ENCODE peak calls at places on chromosome 2, in four cellular contexts. R, C, G and M are unnamed samples.

GRCh38 chr2:225177098-225177497 is 134.8 kb upstream of the DOCK10 start:
- DNase-seq in G (no peak), C (peak; percentile 57), R (peak; percentile 81), M (no peak)

GRCh38 chr2:203734276-203734983 is 28.0 kb downstream of the CD28 start:
- DNase-seq in G (no peak), C (no peak), R (no peak), M (no peak)

GRCh38 chr2:17940105-17940630 is 61.7 kb downstream of the KCNS3 start:
- DNase-seq in R (no peak), G (no peak), C (no peak), M (peak; percentile 7)

GRCh38 chr2:154161286-154161685 is 289.6 kb downstream of the GALNT13 start:
- DNase-seq in G (no peak), C (no peak), R (no peak), M (no peak)

GRCh38 chr2:216583157-216583556 is 50.1 kb upstream of the IGFBP2 start:
- DNase-seq in R (no peak), G (no peak), C (peak; percentile 93), M (no peak)

GRCh38 chr2:160126315-160126714 is 63.9 kb upstream of the PLA2R1 start:
- DNase-seq in R (no peak), G (no peak), C (no peak), M (no peak)

GRCh38 chr2:100178085-100178788 is 35.8 kb upstream of the AFF3 start:
- DNase-seq in C (peak; percentile 95), R (no peak), G (no peak), M (peak; percentile 80)

GRCh38 chr2:17962874-17963273 is 84.4 kb downstream of the KCNS3 start:
- DNase-seq in G (no peak), R (no peak), C (peak; percentile 65), M (no peak)

GRCh38 chr2:225452677-225453076 is 53.2 kb downstream of the NYAP2 start:
- DNase-seq in R (no peak), G (no peak), C (no peak), M (no peak)

GRCh38 chr2:29117636-29118303 is 2.6 kb downstream of the CLIP4 start:
- DNase-seq in C (peak; percentile 90), G (no peak), R (no peak), M (peak; percentile 19)

GRCh38 chr2:25109822-25110221 is 58.6 kb downstream of the POMC start:
- DNase-seq in G (no peak), C (peak; percentile 21), R (no peak), M (no peak)

GRCh38 chr2:191036365-191036764 is 22.4 kb upstream of the STAT1 start:
- DNase-seq in C (no peak), R (no peak), G (no peak), M (no peak)

GRCh38 chr2:109128466-109129355 is at the start of gene SH3RF3:
- DNase-seq in C (peak; percentile 38), R (peak; percentile 62), G (peak; percentile 46), M (no peak)

GRCh38 chr2:174633621-174633927 is 36.0 kb upstream of the WIPF1 start:
- DNase-seq in R (no peak), G (no peak), C (no peak), M (no peak)

GRCh38 chr2:187689372-187689771 is 135.1 kb upstream of the TFPI start:
- DNase-seq in G (no peak), C (peak; percentile 39), R (no peak), M (no peak)